ENCODE peak calls at places on chromosomes 5 and 9, in six cellular contexts. Y is IMR-90, S is trophoblast cell, B is H1, Q is mesenchymal stem cell, P is H9. K is an unnamed sample.

GRCh38 chr9:114908104-114908621 is 22.2 kb downstream of the TNFSF8 start:
- DNase-seq in Y (peak), S (peak), B (no peak), Q (peak), P (peak), K (no peak)

GRCh38 chr9:91334053-91334452 is 27.7 kb downstream of the AUH start:
- DNase-seq in Y (peak), S (peak), B (no peak), Q (peak), P (no peak), K (no peak)

GRCh38 chr9:105890046-105890822 is 195.9 kb downstream of the TMEM38B start:
- DNase-seq in Y (no peak), S (no peak), B (no peak), Q (no peak), P (no peak), K (no peak)

GRCh38 chr5:119382167-119382566 is 26.3 kb downstream of the TNFAIP8 start:
- DNase-seq in Y (peak), S (peak), B (no peak), Q (peak), P (no peak), K (no peak)

GRCh38 chr9:130714586-130715110 is 21.1 kb downstream of the EXOSC2 start:
- DNase-seq in Y (peak), S (peak), B (no peak), Q (peak), P (no peak), K (no peak)

GRCh38 chr9:16453390-16453789 is 417.1 kb downstream of the BNC2 start:
- DNase-seq in Y (no peak), S (no peak), B (no peak), Q (no peak), P (no peak), K (no peak)

GRCh38 chr5:24183941-24184340 is 460.8 kb downstream of the CDH10 start:
- DNase-seq in Y (no peak), S (no peak), B (no peak), Q (no peak), P (no peak), K (no peak)

GRCh38 chr9:105908069-105908468 is 213.7 kb downstream of the TMEM38B start:
- DNase-seq in Y (no peak), S (no peak), B (no peak), Q (no peak), P (no peak), K (no peak)

GRCh38 chr9:34332370-34332964 is 3.1 kb downstream of the NUDT2 start:
- DNase-seq in Y (peak), S (peak), B (no peak), Q (peak), P (no peak), K (peak)

GRCh38 chr5:2093859-2094615 is 211.3 kb upstream of the IRX4 start:
- DNase-seq in Y (no peak), S (no peak), B (no peak), Q (no peak), P (no peak), K (no peak)

GRCh38 chr5:65213921-65214525 is 267.7 kb downstream of the ADAMTS6 start:
- DNase-seq in Y (peak), S (peak), B (no peak), Q (peak), P (peak), K (no peak)

GRCh38 chr9:32401471-32401870 is 17.0 kb downstream of the ACO1 start:
- DNase-seq in Y (no peak), S (no peak), B (no peak), Q (no peak), P (no peak), K (no peak)

GRCh38 chr9:86695904-86696424 is 251.3 kb downstream of the GAS1 start:
- DNase-seq in Y (peak), S (no peak), B (no peak), Q (no peak), P (no peak), K (no peak)

GRCh38 chr5:173010547-173011464 is 27.2 kb downstream of the ATP6V0E1 start:
- DNase-seq in Y (peak), S (peak), B (peak), Q (peak), P (peak), K (peak)

GRCh38 chr9:34653131-34653530 is 1.1 kb downstream of the IL11RA start:
- DNase-seq in Y (peak), S (no peak), B (no peak), Q (peak), P (no peak), K (no peak)

GRCh38 chr9:137016436-137016835 is 11.6 kb downstream of the ABCA2 start:
- DNase-seq in Y (no peak), S (no peak), B (no peak), Q (no peak), P (no peak), K (no peak)

GRCh38 chr5:7927466-7928375 is 58.8 kb downstream of the MTRR start:
- DNase-seq in Y (peak), S (peak), B (peak), Q (peak), P (peak), K (peak)

GRCh38 chr5:136769093-136769492 is 403.7 kb upstream of the TRPC7 start:
- DNase-seq in Y (no peak), S (no peak), B (no peak), Q (no peak), P (no peak), K (no peak)

GRCh38 chr5:158388018-158388417 is 529.1 kb upstream of the CLINT1 start:
- DNase-seq in Y (no peak), S (no peak), B (no peak), Q (no peak), P (no peak), K (no peak)

GRCh38 chr5:56951131-56951945 is 585 bp downstream of the MIER3 start:
- DNase-seq in Y (no peak), S (peak), B (peak), Q (peak), P (peak), K (peak)

GRCh38 chr5:31934156-31934555 is 240.0 kb downstream of the GOLPH3 start:
- DNase-seq in Y (no peak), S (peak), B (no peak), Q (no peak), P (no peak), K (peak)

GRCh38 chr9:106930477-106930876 is 67.5 kb downstream of the ZNF462 start:
- DNase-seq in Y (no peak), S (no peak), B (no peak), Q (no peak), P (no peak), K (no peak)

GRCh38 chr9:71984388-71985069 is 73.1 kb downstream of the C9orf85 start:
- DNase-seq in Y (peak), S (peak), B (no peak), Q (peak), P (peak), K (no peak)

GRCh38 chr9:109371374-109371773 is 50.5 kb upstream of the EPB41L4B start:
- DNase-seq in Y (no peak), S (no peak), B (no peak), Q (no peak), P (no peak), K (no peak)

GRCh38 chr5:59769832-59770231 is 123.7 kb downstream of the PDE4D start:
- DNase-seq in Y (no peak), S (no peak), B (no peak), Q (peak), P (no peak), K (no peak)
- H2AFZ ChIP-seq in Y (no peak), S (no peak), B (no peak), Q (no peak), P (no peak), K (no peak)

GRCh38 chr5:132257131-132258101 is at the start of gene PDLIM4:
- DNase-seq in Y (no peak), S (peak), B (peak), Q (peak), P (peak), K (peak)
- H3K4ac ChIP-seq in Y (peak), S (peak), B (no peak), Q (peak), P (no peak), K (peak)

DNA sequence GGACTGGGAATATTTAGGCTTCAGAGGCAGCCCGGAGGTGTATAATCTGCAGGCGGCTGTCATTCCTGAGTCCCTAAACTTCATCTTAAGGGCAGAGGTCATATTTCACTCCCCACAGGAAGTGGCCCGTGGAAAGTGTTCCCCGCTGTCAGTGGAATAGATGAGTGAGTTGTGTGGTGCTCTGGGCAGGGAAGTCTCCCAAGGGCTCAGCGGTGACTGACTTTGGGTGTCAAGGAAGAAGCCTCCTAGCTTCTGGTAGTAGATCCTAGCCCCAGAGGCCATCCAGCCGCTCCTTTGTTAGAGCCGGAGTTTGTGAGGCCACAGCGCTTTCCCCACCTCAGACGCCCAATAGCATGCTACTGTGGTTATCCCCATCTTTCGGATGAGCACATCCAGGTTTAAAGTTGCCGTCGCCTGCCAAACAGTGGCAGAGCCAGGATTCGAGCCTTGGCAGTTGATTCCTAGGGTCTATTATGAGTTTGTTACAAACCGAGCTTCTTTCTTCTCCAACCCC is 38.9 kb upstream of the TIFAB start:
- DNase-seq in Y (no peak), S (no peak), B (no peak), Q (no peak), P (no peak), K (no peak)
- H2AFZ ChIP-seq in Y (no peak), S (no peak), B (no peak), Q (no peak), P (no peak), K (peak)

GRCh38 chr5:116421080-116421629 is 153.5 kb downstream of the SEMA6A start:
- DNase-seq in Y (no peak), S (no peak), B (no peak), Q (no peak), P (no peak), K (no peak)
- H3K4ac ChIP-seq in Y (no peak), S (no peak), B (no peak), Q (no peak), P (no peak), K (no peak)

K was measured in neuronal stem cell.